ENCODE peak calls at places on chromosome 6, in seven cellular contexts. G, B, N, V, O, R and E are unnamed samples.

GRCh38 chr6:33164176-33164575 is 28.1 kb downstream of the COL11A2 start:
- DNase-seq in G (no peak), B (no peak), N (no peak), V (no peak), O (no peak), R (no peak), E (no peak)

GRCh38 chr6:44731485-44732095 is 344.1 kb downstream of the CDC5L start:
- DNase-seq in G (no peak), B (no peak), N (no peak), V (no peak), O (no peak), R (no peak), E (peak; percentile 37)

GRCh38 chr6:15602144-15602543 is 60.7 kb downstream of the DTNBP1 start:
- DNase-seq in G (no peak), B (no peak), N (no peak), V (peak; percentile 42), O (no peak), R (no peak), E (no peak)

GRCh38 chr6:157990321-157991066 is 8.8 kb downstream of the SYNJ2 start:
- DNase-seq in G (no peak), B (no peak), N (no peak), V (no peak), O (no peak), R (no peak), E (no peak)

GRCh38 chr6:16973071-16973470 is 128.8 kb upstream of the STMND1 start:
- DNase-seq in G (no peak), B (no peak), N (no peak), V (no peak), O (no peak), R (no peak), E (no peak)

GRCh38 chr6:125793863-125794262 is 3.1 kb downstream of the NCOA7 start:
- DNase-seq in G (no peak), B (peak; percentile 42), N (no peak), V (no peak), O (no peak), R (no peak), E (no peak)

GRCh38 chr6:10266061-10266460 is 148.8 kb downstream of the TFAP2A start:
- DNase-seq in G (no peak), B (no peak), N (no peak), V (no peak), O (no peak), R (no peak), E (no peak)

GRCh38 chr6:33739611-33740010 is 7.1 kb downstream of the IP6K3 start:
- DNase-seq in G (no peak), B (no peak), N (no peak), V (no peak), O (no peak), R (no peak), E (no peak)

GRCh38 chr6:5270093-5270680 is 8.9 kb downstream of the FARS2 start:
- DNase-seq in G (no peak), B (no peak), N (no peak), V (peak; percentile 75), O (no peak), R (no peak), E (no peak)

GRCh38 chr6:13012977-13013680 is 296.6 kb downstream of the PHACTR1 start:
- DNase-seq in G (no peak), B (no peak), N (no peak), V (no peak), O (peak; percentile 82), R (no peak), E (no peak)

GRCh38 chr6:112286756-112287155 is 32.4 kb upstream of the LAMA4 start:
- DNase-seq in G (no peak), B (no peak), N (no peak), V (no peak), O (no peak), R (no peak), E (no peak)

GRCh38 chr6:36743538-36744441 is 46.2 kb downstream of the RAB44 start:
- DNase-seq in G (no peak), B (no peak), N (no peak), V (no peak), O (no peak), R (no peak), E (no peak)

GRCh38 chr6:102571236-102571908 is 1177.9 kb downstream of the GRIK2 start:
- DNase-seq in G (no peak), B (no peak), N (no peak), V (no peak), O (no peak), R (no peak), E (no peak)

GRCh38 chr6:153001767-153002612 is 519 bp downstream of the MTRF1L start:
- DNase-seq in G (peak; percentile 24), B (peak; percentile 36), N (no peak), V (peak; percentile 42), O (no peak), R (no peak), E (no peak)

GRCh38 chr6:13407709-13408695 is 79.4 kb downstream of the GFOD1 start:
- DNase-seq in G (peak; percentile 100), B (no peak), N (no peak), V (peak; percentile 82), O (no peak), R (no peak), E (no peak)

GRCh38 chr6:54860739-54861138 is 14.2 kb downstream of the FAM83B start:
- DNase-seq in G (no peak), B (no peak), N (peak; percentile 48), V (no peak), O (no peak), R (no peak), E (no peak)

GRCh38 chr6:338815-339262 is 46.6 kb downstream of the DUSP22 start:
- DNase-seq in G (no peak), B (no peak), N (no peak), V (peak; percentile 44), O (no peak), R (no peak), E (no peak)

GRCh38 chr6:160974304-160974771 is 17.2 kb upstream of the MAP3K4 start:
- DNase-seq in G (no peak), B (no peak), N (no peak), V (peak; percentile 74), O (no peak), R (no peak), E (no peak)

GRCh38 chr6:117600008-117600743 is 2.1 kb downstream of the GOPC start:
- DNase-seq in G (no peak), B (no peak), N (no peak), V (peak; percentile 70), O (no peak), R (no peak), E (no peak)

GRCh38 chr6:166955121-166955864 is 1.1 kb downstream of the RNASET2 start:
- DNase-seq in G (no peak), B (peak; percentile 69), N (no peak), V (peak; percentile 54), O (no peak), R (no peak), E (peak; percentile 27)

GRCh38 chr6:15400572-15401004 is 154.7 kb downstream of the JARID2 start:
- DNase-seq in G (no peak), B (peak; percentile 61), N (no peak), V (peak; percentile 86), O (no peak), R (no peak), E (peak; percentile 55)

GRCh38 chr6:18600236-18600635 is 213.1 kb downstream of the RNF144B start:
- DNase-seq in G (no peak), B (no peak), N (no peak), V (no peak), O (no peak), R (no peak), E (no peak)

GRCh38 chr6:69719602-69720193 is 77.1 kb downstream of the LMBRD1 start:
- DNase-seq in G (peak; percentile 21), B (peak; percentile 22), N (peak; percentile 2), V (peak; percentile 18), O (no peak), R (no peak), E (peak; percentile 52)

GRCh38 chr6:39302011-39302410 is 12.2 kb downstream of the KCNK17 start:
- DNase-seq in G (no peak), B (no peak), N (no peak), V (no peak), O (no peak), R (no peak), E (no peak)

GRCh38 chr6:122276637-122277036 is 122.8 kb upstream of the HSF2 start:
- DNase-seq in G (no peak), B (no peak), N (no peak), V (no peak), O (no peak), R (no peak), E (no peak)

GRCh38 chr6:27873101-27874030 is 38.8 kb downstream of the OR2B2 start:
- DNase-seq in G (no peak), B (peak; percentile 68), N (no peak), V (no peak), O (peak; percentile 86), R (peak; percentile 90), E (no peak)

GRCh38 chr6:34606477-34607130 is 50.5 kb upstream of the SPDEF start:
- DNase-seq in G (no peak), B (no peak), N (no peak), V (no peak), O (no peak), R (no peak), E (no peak)

GRCh38 chr6:10460096-10460495 is 45.2 kb upstream of the TFAP2A start:
- DNase-seq in G (no peak), B (no peak), N (no peak), V (no peak), O (no peak), R (peak; percentile 82), E (no peak)

GRCh38 chr6:80967618-80968017 is 784.9 kb downstream of the TENT5A start:
- DNase-seq in G (no peak), B (no peak), N (no peak), V (no peak), O (no peak), R (no peak), E (no peak)

GRCh38 chr6:21587182-21587924 is 6.2 kb upstream of the SOX4 start:
- DNase-seq in G (peak; percentile 21), B (peak; percentile 80), N (peak; percentile 46), V (no peak), O (no peak), R (no peak), E (no peak)

GRCh38 chr6:135655055-135655454 is 157.5 kb upstream of the AHI1 start:
- DNase-seq in G (no peak), B (no peak), N (no peak), V (no peak), O (no peak), R (no peak), E (no peak)
- TF ChIP-seq JUND in G (no peak), B (no peak), N (no peak), V (no peak), O (no peak), R (no peak), E (no peak)

GRCh38 chr6:159790947-159791598 is 806 bp downstream of the MRPL18 start:
- DNase-seq in G (no peak), B (no peak), N (no peak), V (no peak), O (no peak), R (no peak), E (no peak)
- TF ChIP-seq JUND in G (no peak), B (no peak), N (no peak), V (no peak), O (no peak), R (no peak), E (no peak)

GRCh38 chr6:108953681-108954080 is 105.5 kb downstream of the ARMC2 start:
- DNase-seq in G (no peak), B (no peak), N (no peak), V (no peak), O (no peak), R (no peak), E (no peak)
- TF ChIP-seq JUND in G (no peak), B (no peak), N (no peak), V (no peak), O (no peak), R (no peak), E (no peak)

GRCh38 chr6:48837744-48838143 is 625.3 kb downstream of the MMUT start:
- DNase-seq in G (no peak), B (no peak), N (no peak), V (no peak), O (no peak), R (no peak), E (no peak)
- TF ChIP-seq JUND in G (no peak), B (no peak), N (no peak), V (no peak), O (no peak), R (no peak), E (no peak)